ENCODE peak calls at places on chromosomes 11 and 22, in ten cellular contexts. P is SJSA1; N is NCI-H2081; S is nucleus accumbens; L is activated T-cell treated with anti-CD3 and anti-CD28 coated beads, Interleukin-2, amount 50 U/mL, for 4 hours; F is HCT116; W is activated CD4-positive, CD25-positive, alpha-beta regulatory T cell; Y is stimulated activated CD8-positive, alpha-beta memory T cell treated with anti-CD3 and anti-CD28 coated beads, Interleukin-4, amount 100 ng/mL, for 24 hours; M is activated CD8-positive, alpha-beta memory T cell treated with anti-CD3 and anti-CD28 coated beads, Interleukin-2, amount 10 ng/mL, durations not matched to agents 7 days and 5 days; T is fibroblast of the conjunctiva. V is an unnamed sample.

GRCh38 chr11:12121504-12121903 is 11.1 kb downstream of the MICAL2 start:
- DNase-seq in W (no peak), S (no peak), M (no peak), T (no peak), Y (no peak), L (no peak), F (no peak), P (no peak), N (peak; percentile 41), V (no peak)

GRCh38 chr22:42912049-42912448 is 55.0 kb upstream of the ARFGAP3 start:
- DNase-seq in Y (no peak), P (no peak), S (no peak), L (no peak), F (no peak), N (no peak), T (no peak), W (no peak), M (no peak), V (no peak)

GRCh38 chr11:12159351-12160099 is 49.1 kb downstream of the MICAL2 start:
- DNase-seq in S (no peak), N (no peak), M (no peak), Y (no peak), W (no peak), L (no peak), T (peak; percentile 61), F (no peak), P (peak; percentile 91), V (peak; percentile 93)

GRCh38 chr11:123413636-123414035 is 16.4 kb upstream of the GRAMD1B start:
- DNase-seq in T (no peak), Y (no peak), M (no peak), L (no peak), F (no peak), W (no peak), P (no peak), N (no peak), S (no peak), V (no peak)

GRCh38 chr22:38163844-38164577 is 17.6 kb downstream of the PLA2G6 start:
- DNase-seq in Y (no peak), P (no peak), S (no peak), T (no peak), F (no peak), N (no peak), M (no peak), W (no peak), L (no peak), V (no peak)

GRCh38 chr11:69868003-69868865 is 49.0 kb upstream of the FGF3 start:
- DNase-seq in T (no peak), P (no peak), L (no peak), N (no peak), M (no peak), W (no peak), Y (no peak), S (no peak), F (no peak), V (no peak)

GRCh38 chr11:72722050-72722748 is 30.0 kb downstream of the ARAP1 start:
- DNase-seq in T (peak; percentile 80), F (peak; percentile 81), S (peak; percentile 78), Y (peak; percentile 64), P (peak; percentile 75), N (peak; percentile 82), W (peak; percentile 71), L (peak; percentile 74), M (peak; percentile 93), V (peak; percentile 91)

GRCh38 chr11:70766901-70767300 is 368.6 kb downstream of the CTTN start:
- DNase-seq in F (no peak), L (no peak), P (no peak), T (no peak), W (no peak), N (no peak), S (no peak), Y (no peak), M (no peak), V (no peak)

GRCh38 chr11:57144075-57144474 is 37.7 kb upstream of the LRRC55 start:
- DNase-seq in Y (no peak), T (no peak), M (no peak), W (no peak), S (no peak), L (no peak), N (no peak), P (no peak), F (no peak), V (no peak)

GRCh38 chr11:12827929-12828812 is 153.9 kb downstream of the TEAD1 start:
- DNase-seq in W (no peak), P (no peak), N (peak; percentile 75), Y (no peak), M (no peak), F (no peak), S (peak; percentile 46), T (peak; percentile 57), L (no peak), V (peak; percentile 94)

GRCh38 chr11:59859695-59860094 is 6.6 kb downstream of the TCN1 start:
- DNase-seq in P (no peak), Y (no peak), S (no peak), L (no peak), F (no peak), T (no peak), N (no peak), M (no peak), W (no peak), V (no peak)

GRCh38 chr11:106304274-106304673 is 226.8 kb downstream of the AASDHPPT start:
- DNase-seq in P (no peak), M (no peak), Y (no peak), W (no peak), L (no peak), T (no peak), F (no peak), S (no peak), N (no peak), V (no peak)

V was measured in pons.